ENCODE peak calls at places on chromosomes 7 and 10, in ten cellular contexts. One of them, this sample, is unnamed.

GRCh38 chr10:46557319-46558140 is 1.1 kb upstream of the GPRIN2 start:
- DNase-seq in SK-N-SH: no peak
- DNase-seq in sciatic nerve: peak
- DNase-seq in skeletal muscle cell: no peak
- DNase-seq in T-helper 9 cell: no peak
- DNase-seq in Right ventricle myocardium superior: peak
- DNase-seq in stimulated activated CD4-positive, alpha-beta T cell treated with anti-CD3 and anti-CD28 coated beads, Interleukin-2, amount 100 ng/mL, for 48 hours: no peak
- DNase-seq in activated CD4-positive, alpha-beta T cell treated with anti-CD3 and anti-CD28 coated beads, Interleukin-2, amount 50 U/mL, for 24 hours: no peak
- DNase-seq in HS-5: no peak
- DNase-seq in stimulated activated CD8-positive, alpha-beta memory T cell treated with anti-CD3 and anti-CD28 coated beads, Interleukin-7, amount 100 ng/mL, for 4 hours: no peak
- DNase-seq in this sample: peak

GRCh38 chr10:132023092-132023811 is 41.5 kb upstream of the BNIP3 start:
- DNase-seq in SK-N-SH: peak
- DNase-seq in T-helper 9 cell: peak
- DNase-seq in stimulated activated CD8-positive, alpha-beta memory T cell treated with anti-CD3 and anti-CD28 coated beads, Interleukin-7, amount 100 ng/mL, for 4 hours: peak
- DNase-seq in activated CD4-positive, alpha-beta T cell treated with anti-CD3 and anti-CD28 coated beads, Interleukin-2, amount 50 U/mL, for 24 hours: peak
- DNase-seq in HS-5: peak
- DNase-seq in sciatic nerve: peak
- DNase-seq in stimulated activated CD4-positive, alpha-beta T cell treated with anti-CD3 and anti-CD28 coated beads, Interleukin-2, amount 100 ng/mL, for 48 hours: peak
- DNase-seq in skeletal muscle cell: peak
- DNase-seq in Right ventricle myocardium superior: peak
- DNase-seq in this sample: peak

GRCh38 chr10:93445097-93445960 is 36.8 kb downstream of the MYOF start:
- DNase-seq in skeletal muscle cell: peak
- DNase-seq in SK-N-SH: peak
- DNase-seq in stimulated activated CD4-positive, alpha-beta T cell treated with anti-CD3 and anti-CD28 coated beads, Interleukin-2, amount 100 ng/mL, for 48 hours: no peak
- DNase-seq in T-helper 9 cell: no peak
- DNase-seq in activated CD4-positive, alpha-beta T cell treated with anti-CD3 and anti-CD28 coated beads, Interleukin-2, amount 50 U/mL, for 24 hours: no peak
- DNase-seq in stimulated activated CD8-positive, alpha-beta memory T cell treated with anti-CD3 and anti-CD28 coated beads, Interleukin-7, amount 100 ng/mL, for 4 hours: no peak
- DNase-seq in Right ventricle myocardium superior: peak
- DNase-seq in HS-5: no peak
- DNase-seq in sciatic nerve: peak
- DNase-seq in this sample: peak

GRCh38 chr10:95221124-95221523 is 27.1 kb downstream of the ACSM6 start:
- DNase-seq in skeletal muscle cell: no peak
- DNase-seq in sciatic nerve: no peak
- DNase-seq in stimulated activated CD8-positive, alpha-beta memory T cell treated with anti-CD3 and anti-CD28 coated beads, Interleukin-7, amount 100 ng/mL, for 4 hours: no peak
- DNase-seq in Right ventricle myocardium superior: no peak
- DNase-seq in SK-N-SH: no peak
- DNase-seq in stimulated activated CD4-positive, alpha-beta T cell treated with anti-CD3 and anti-CD28 coated beads, Interleukin-2, amount 100 ng/mL, for 48 hours: no peak
- DNase-seq in HS-5: no peak
- DNase-seq in activated CD4-positive, alpha-beta T cell treated with anti-CD3 and anti-CD28 coated beads, Interleukin-2, amount 50 U/mL, for 24 hours: no peak
- DNase-seq in T-helper 9 cell: no peak
- DNase-seq in this sample: no peak

GRCh38 chr10:112938808-112939482 is 11.1 kb upstream of the TCF7L2 start:
- DNase-seq in T-helper 9 cell: no peak
- DNase-seq in HS-5: no peak
- DNase-seq in stimulated activated CD8-positive, alpha-beta memory T cell treated with anti-CD3 and anti-CD28 coated beads, Interleukin-7, amount 100 ng/mL, for 4 hours: no peak
- DNase-seq in Right ventricle myocardium superior: no peak
- DNase-seq in SK-N-SH: no peak
- DNase-seq in activated CD4-positive, alpha-beta T cell treated with anti-CD3 and anti-CD28 coated beads, Interleukin-2, amount 50 U/mL, for 24 hours: no peak
- DNase-seq in stimulated activated CD4-positive, alpha-beta T cell treated with anti-CD3 and anti-CD28 coated beads, Interleukin-2, amount 100 ng/mL, for 48 hours: no peak
- DNase-seq in skeletal muscle cell: no peak
- DNase-seq in sciatic nerve: no peak
- DNase-seq in this sample: no peak

GRCh38 chr10:77909755-77910375 is 16.7 kb downstream of the DLG5 start:
- DNase-seq in sciatic nerve: no peak
- DNase-seq in T-helper 9 cell: no peak
- DNase-seq in HS-5: no peak
- DNase-seq in stimulated activated CD8-positive, alpha-beta memory T cell treated with anti-CD3 and anti-CD28 coated beads, Interleukin-7, amount 100 ng/mL, for 4 hours: no peak
- DNase-seq in activated CD4-positive, alpha-beta T cell treated with anti-CD3 and anti-CD28 coated beads, Interleukin-2, amount 50 U/mL, for 24 hours: no peak
- DNase-seq in SK-N-SH: no peak
- DNase-seq in Right ventricle myocardium superior: no peak
- DNase-seq in skeletal muscle cell: peak
- DNase-seq in stimulated activated CD4-positive, alpha-beta T cell treated with anti-CD3 and anti-CD28 coated beads, Interleukin-2, amount 100 ng/mL, for 48 hours: no peak
- DNase-seq in this sample: no peak

GRCh38 chr7:50812109-50812508 is 29.4 kb upstream of the GRB10 start:
- DNase-seq in HS-5: no peak
- DNase-seq in Right ventricle myocardium superior: no peak
- DNase-seq in sciatic nerve: no peak
- DNase-seq in skeletal muscle cell: no peak
- DNase-seq in T-helper 9 cell: no peak
- DNase-seq in stimulated activated CD4-positive, alpha-beta T cell treated with anti-CD3 and anti-CD28 coated beads, Interleukin-2, amount 100 ng/mL, for 48 hours: no peak
- DNase-seq in SK-N-SH: no peak
- DNase-seq in activated CD4-positive, alpha-beta T cell treated with anti-CD3 and anti-CD28 coated beads, Interleukin-2, amount 50 U/mL, for 24 hours: no peak
- DNase-seq in stimulated activated CD8-positive, alpha-beta memory T cell treated with anti-CD3 and anti-CD28 coated beads, Interleukin-7, amount 100 ng/mL, for 4 hours: no peak
- DNase-seq in this sample: no peak

GRCh38 chr7:131161103-131161502 is 166.6 kb upstream of the MKLN1 start:
- DNase-seq in activated CD4-positive, alpha-beta T cell treated with anti-CD3 and anti-CD28 coated beads, Interleukin-2, amount 50 U/mL, for 24 hours: no peak
- DNase-seq in skeletal muscle cell: no peak
- DNase-seq in stimulated activated CD4-positive, alpha-beta T cell treated with anti-CD3 and anti-CD28 coated beads, Interleukin-2, amount 100 ng/mL, for 48 hours: no peak
- DNase-seq in stimulated activated CD8-positive, alpha-beta memory T cell treated with anti-CD3 and anti-CD28 coated beads, Interleukin-7, amount 100 ng/mL, for 4 hours: no peak
- DNase-seq in Right ventricle myocardium superior: no peak
- DNase-seq in sciatic nerve: no peak
- DNase-seq in T-helper 9 cell: no peak
- DNase-seq in HS-5: no peak
- DNase-seq in SK-N-SH: no peak
- DNase-seq in this sample: no peak

GRCh38 chr10:110512461-110513187 is 14.9 kb downstream of the DUSP5 start:
- DNase-seq in HS-5: no peak
- DNase-seq in SK-N-SH: no peak
- DNase-seq in activated CD4-positive, alpha-beta T cell treated with anti-CD3 and anti-CD28 coated beads, Interleukin-2, amount 50 U/mL, for 24 hours: no peak
- DNase-seq in T-helper 9 cell: no peak
- DNase-seq in skeletal muscle cell: peak
- DNase-seq in sciatic nerve: peak
- DNase-seq in stimulated activated CD4-positive, alpha-beta T cell treated with anti-CD3 and anti-CD28 coated beads, Interleukin-2, amount 100 ng/mL, for 48 hours: no peak
- DNase-seq in stimulated activated CD8-positive, alpha-beta memory T cell treated with anti-CD3 and anti-CD28 coated beads, Interleukin-7, amount 100 ng/mL, for 4 hours: peak
- DNase-seq in Right ventricle myocardium superior: no peak
- DNase-seq in this sample: no peak